ENCODE peak calls at places on chromosome 1, in four cellular contexts. H is K562, S is GM12878, O is H1. F is an unnamed sample.

GRCh38 chr1:3676581-3677410 is 24.5 kb downstream of the TP73 start:
- DNase-seq in H (no peak), S (peak), O (no peak), F (no peak)

GRCh38 chr1:109818351-109819325 is 54.9 kb upstream of the EPS8L3 start:
- DNase-seq in H (peak), O (peak), S (no peak), F (peak)

GRCh38 chr1:185156321-185156853 is 366 bp downstream of the TRMT1L start:
- DNase-seq in S (no peak), H (no peak), O (no peak), F (no peak)

GRCh38 chr1:72462506-72462905 is 180.2 kb upstream of the NEGR1 start:
- DNase-seq in H (no peak), O (no peak), S (no peak), F (no peak)

GRCh38 chr1:53810497-53810896 is 27.6 kb downstream of the NDC1 start:
- DNase-seq in S (no peak), H (no peak), O (no peak), F (no peak)

GRCh38 chr1:222757673-222758268 is 20.8 kb downstream of the FAM177B start:
- DNase-seq in H (no peak), S (no peak), O (no peak), F (no peak)

GRCh38 chr1:45863117-45863670 is 59.8 kb downstream of the MAST2 start:
- DNase-seq in H (no peak), S (no peak), O (no peak), F (no peak)

GRCh38 chr1:204670152-204670927 is 15.2 kb downstream of the LRRN2 start:
- DNase-seq in O (no peak), S (no peak), H (peak), F (no peak)

GRCh38 chr1:2786329-2787162 is 14.9 kb downstream of the TTC34 start:
- DNase-seq in O (peak), H (peak), S (no peak), F (peak)

GRCh38 chr1:114668784-114669561 is 876 bp downstream of the DENND2C start:
- DNase-seq in S (no peak), O (no peak), H (no peak), F (peak)

GRCh38 chr1:180248176-180248575 is 18.1 kb downstream of the LHX4 start:
- DNase-seq in S (no peak), H (no peak), O (no peak), F (no peak)

GRCh38 chr1:43034778-43035177 is 76.1 kb upstream of the SLC2A1 start:
- DNase-seq in S (no peak), H (no peak), O (no peak), F (no peak)

DNA sequence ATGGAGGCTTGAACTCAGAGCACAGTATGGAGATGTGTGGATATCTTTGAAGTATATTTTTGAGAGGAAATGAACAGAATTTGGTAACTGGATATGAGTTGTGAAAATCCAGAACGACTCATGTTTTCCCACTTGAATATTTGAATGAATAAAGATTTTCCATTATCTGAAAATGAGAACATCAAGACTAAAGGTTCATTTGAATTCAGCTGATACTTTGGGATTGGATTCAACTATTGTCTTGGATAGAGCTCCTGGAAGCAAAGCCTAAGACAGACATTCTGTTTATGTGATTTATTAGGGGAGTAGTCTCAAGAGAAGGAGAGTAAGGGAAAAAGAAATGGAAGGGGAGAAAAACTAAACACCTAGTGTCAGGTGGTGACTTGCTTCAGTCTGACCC is 256.0 kb upstream of the LYPLAL1 start:
- DNase-seq in O (no peak), S (no peak), H (no peak), F (no peak)
- TF ChIP-seq USF2 in O (no peak), S (no peak), H (no peak), F (no peak)

DNA sequence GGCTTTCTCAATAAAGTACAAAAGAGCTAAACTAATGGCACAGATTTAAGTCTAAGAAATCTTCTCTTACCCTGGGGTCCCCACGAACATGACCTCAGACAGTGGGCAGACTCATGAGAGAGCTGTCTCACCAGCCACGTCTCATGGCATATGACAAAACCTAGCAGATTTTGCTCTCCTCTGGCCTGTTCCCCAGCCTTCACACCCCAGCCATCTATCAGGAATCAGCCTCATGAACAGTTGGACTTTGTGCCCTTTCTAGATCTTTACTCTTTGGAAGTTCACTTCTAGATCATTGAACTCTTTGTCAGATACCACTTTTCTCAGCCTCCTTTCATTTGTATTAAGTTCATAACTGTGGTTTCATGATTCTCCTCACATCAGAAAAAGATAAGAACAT is 14.2 kb upstream of the HSD3B1 start:
- DNase-seq in H (no peak), S (no peak), O (no peak), F (no peak)
- TF ChIP-seq RAD21 in H (no peak), S (no peak), O (no peak), F (no peak)

DNA sequence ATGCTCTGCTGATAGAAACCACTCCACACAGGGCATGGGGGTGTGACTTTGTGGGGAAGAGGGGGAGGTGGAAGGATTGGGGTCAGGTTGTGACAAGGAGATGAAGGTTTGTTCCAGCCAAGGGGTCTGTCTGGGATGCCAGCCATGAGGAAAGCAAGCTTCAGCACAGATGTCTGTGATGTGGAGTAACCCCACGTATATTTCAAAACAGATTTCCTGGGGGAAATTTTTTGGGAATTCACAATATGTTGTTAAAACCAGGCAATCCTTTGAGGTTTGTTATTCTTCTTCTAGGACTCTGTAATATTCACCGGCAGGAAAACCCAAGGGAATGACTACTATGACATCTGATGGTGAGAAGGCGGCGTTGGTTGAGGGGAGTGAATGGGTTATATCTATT is 255.0 kb upstream of the FGGY start:
- DNase-seq in S (no peak), O (no peak), H (no peak), F (no peak)
- TF ChIP-seq JUND in S (no peak), O (no peak), H (no peak), F (no peak)

GRCh38 chr1:203126866-203127671 is 457 bp upstream of the ADORA1 start:
- DNase-seq in S (no peak), O (peak), H (no peak), F (no peak)
- TF ChIP-seq USF2 in S (no peak), O (no peak), H (no peak), F (no peak)

GRCh38 chr1:32743380-32744062 is 41.0 kb upstream of the SYNC start:
- DNase-seq in H (no peak), S (no peak), O (no peak), F (no peak)

GRCh38 chr1:32742132-32742947 is 39.8 kb upstream of the SYNC start:
- DNase-seq in S (no peak), H (no peak), O (peak), F (peak)

GRCh38 chr1:32742956-32743355 is 40.4 kb upstream of the SYNC start:
- DNase-seq in H (no peak), O (no peak), S (no peak), F (no peak)

GRCh38 chr1:32741067-32741416 is 38.5 kb upstream of the SYNC start:
- DNase-seq in O (no peak), S (no peak), H (no peak), F (no peak)

GRCh38 chr1:32741417-32742131 is 39.0 kb upstream of the SYNC start:
- DNase-seq in H (peak), S (no peak), O (peak), F (peak)
- TF ChIP-seq RAD21 in H (peak), S (no peak), O (no peak), F (no peak)

GRCh38 chr1:198577444-198577843 is 37.0 kb upstream of the ATP6V1G3 start:
- DNase-seq in O (no peak), S (no peak), H (no peak), F (no peak)
- TF ChIP-seq JUND in O (no peak), S (no peak), H (no peak), F (peak)

DNA sequence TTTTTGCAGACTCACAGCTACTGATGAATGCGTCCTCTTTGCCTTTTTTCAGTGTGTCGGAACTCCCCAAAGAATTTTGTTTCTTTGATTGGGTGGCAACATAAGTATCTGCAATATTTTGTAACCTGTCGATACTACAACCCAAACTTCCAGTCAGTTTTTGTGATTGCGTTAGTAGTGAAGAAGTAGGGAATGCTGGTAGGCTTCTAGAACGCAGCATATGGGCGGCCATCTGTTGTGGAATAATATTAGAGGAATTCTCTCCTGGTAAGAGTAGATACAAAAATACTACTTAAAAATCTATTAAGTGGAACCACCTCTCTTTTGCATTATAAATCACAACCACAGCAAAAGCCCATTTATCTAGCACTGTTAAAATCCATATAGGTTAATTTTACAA is 107.4 kb downstream of the LYST start:
- DNase-seq in S (no peak), H (no peak), O (no peak), F (no peak)
- TF ChIP-seq USF2 in S (no peak), H (no peak), O (no peak), F (no peak)

DNA sequence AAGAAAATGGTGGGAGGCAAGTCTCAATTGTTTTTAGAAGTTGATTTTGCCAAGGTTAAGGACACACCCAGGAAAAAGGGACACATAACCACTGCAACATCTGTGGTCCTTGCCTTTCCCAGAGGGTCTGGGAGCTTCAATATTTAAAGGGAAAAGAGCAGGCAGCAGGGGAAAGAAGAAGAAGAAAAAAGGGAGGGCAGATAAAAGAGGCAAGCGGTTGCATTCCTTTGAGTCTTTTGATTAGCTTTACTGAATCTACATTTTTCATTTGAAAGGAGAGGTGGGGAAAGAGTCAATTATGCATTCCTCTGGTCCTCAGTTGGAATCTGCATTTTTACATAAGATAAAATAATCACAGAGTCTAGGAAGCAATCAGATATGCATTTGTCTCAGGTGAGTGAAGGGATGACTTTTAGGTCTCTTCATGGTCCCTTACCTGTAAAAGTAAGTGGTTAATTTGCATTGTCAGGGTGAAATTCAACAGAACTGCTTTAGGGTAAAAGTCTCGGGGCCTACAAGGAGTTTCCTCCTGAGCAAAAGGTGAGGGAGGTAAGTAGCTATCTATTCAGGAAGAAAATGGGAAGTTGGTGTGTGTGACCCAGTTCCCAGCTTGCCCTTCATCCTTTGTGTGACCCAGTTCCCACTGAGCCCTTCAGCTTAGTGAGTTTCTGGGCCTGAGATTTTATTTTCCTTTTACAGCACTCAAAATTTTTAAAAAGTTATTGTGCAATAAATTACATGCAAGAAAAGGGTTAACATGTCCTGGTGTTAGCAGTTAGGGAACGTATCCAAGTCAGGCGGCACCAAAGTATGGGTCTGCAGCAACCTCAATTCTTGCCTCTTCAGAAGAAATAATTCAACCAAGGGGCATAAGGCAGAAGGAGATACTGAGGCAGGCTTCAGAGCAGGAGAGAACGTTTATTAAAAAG is 8.6 kb upstream of the CNIH3 start:
- DNase-seq in S (no peak), O (no peak), H (no peak), F (no peak)
- TF ChIP-seq RAD21 in S (no peak), O (no peak), H (no peak), F (no peak)

GRCh38 chr1:67577646-67578045 is 107.4 kb upstream of the GADD45A start:
- DNase-seq in S (no peak), H (no peak), O (no peak), F (no peak)
- TF ChIP-seq JUND in S (no peak), H (no peak), O (no peak), F (no peak)

F was measured in SK-N-SH.